ENCODE peak calls at places on chromosome 16, in four cellular contexts. One of them, this sample, is unnamed.

GRCh38 chr16:57184890-57185445 is 871 bp downstream of the PSME3IP1 start:
- DNase-seq in stimulated activated CD4-positive, alpha-beta T cell treated with anti-CD3 and anti-CD28 coated beads, Interleukin-2, amount 100 ng/mL, for 4 hours: no peak
- DNase-seq in K562: no peak
- DNase-seq in NCI-H1105: no peak
- DNase-seq in this sample: no peak

GRCh38 chr16:85422374-85423185 is 190.5 kb upstream of the GSE1 start:
- DNase-seq in stimulated activated CD4-positive, alpha-beta T cell treated with anti-CD3 and anti-CD28 coated beads, Interleukin-2, amount 100 ng/mL, for 4 hours: no peak
- DNase-seq in K562: peak; percentile 82
- DNase-seq in NCI-H1105: no peak
- DNase-seq in this sample: no peak

GRCh38 chr16:4360538-4361021 is 9.5 kb upstream of the PAM16 start:
- DNase-seq in stimulated activated CD4-positive, alpha-beta T cell treated with anti-CD3 and anti-CD28 coated beads, Interleukin-2, amount 100 ng/mL, for 4 hours: no peak
- DNase-seq in K562: peak; percentile 79
- DNase-seq in NCI-H1105: no peak
- DNase-seq in this sample: no peak

GRCh38 chr16:67233596-67233995 is 6.7 kb downstream of the TMEM208 start:
- DNase-seq in stimulated activated CD4-positive, alpha-beta T cell treated with anti-CD3 and anti-CD28 coated beads, Interleukin-2, amount 100 ng/mL, for 4 hours: no peak
- DNase-seq in K562: no peak
- DNase-seq in NCI-H1105: no peak
- DNase-seq in this sample: no peak

GRCh38 chr16:1770328-1771071 is 843 bp downstream of the NME3 start:
- DNase-seq in stimulated activated CD4-positive, alpha-beta T cell treated with anti-CD3 and anti-CD28 coated beads, Interleukin-2, amount 100 ng/mL, for 4 hours: no peak
- DNase-seq in K562: no peak
- DNase-seq in NCI-H1105: peak; percentile 55
- DNase-seq in this sample: peak; percentile 40

GRCh38 chr16:24850289-24850931 is 4.6 kb downstream of the SLC5A11 start:
- DNase-seq in stimulated activated CD4-positive, alpha-beta T cell treated with anti-CD3 and anti-CD28 coated beads, Interleukin-2, amount 100 ng/mL, for 4 hours: no peak
- DNase-seq in K562: no peak
- DNase-seq in NCI-H1105: no peak
- DNase-seq in this sample: no peak

GRCh38 chr16:3153077-3153368 is 18.2 kb downstream of the ZNF213 start:
- DNase-seq in stimulated activated CD4-positive, alpha-beta T cell treated with anti-CD3 and anti-CD28 coated beads, Interleukin-2, amount 100 ng/mL, for 4 hours: no peak
- DNase-seq in K562: no peak
- DNase-seq in NCI-H1105: no peak
- DNase-seq in this sample: no peak

GRCh38 chr16:70151391-70151790 is 22.2 kb upstream of the CLEC18C start:
- DNase-seq in stimulated activated CD4-positive, alpha-beta T cell treated with anti-CD3 and anti-CD28 coated beads, Interleukin-2, amount 100 ng/mL, for 4 hours: no peak
- DNase-seq in K562: peak; percentile 13
- DNase-seq in NCI-H1105: no peak
- DNase-seq in this sample: no peak

GRCh38 chr16:68396481-68396880 is 51.8 kb downstream of the SMPD3 start:
- DNase-seq in stimulated activated CD4-positive, alpha-beta T cell treated with anti-CD3 and anti-CD28 coated beads, Interleukin-2, amount 100 ng/mL, for 4 hours: peak; percentile 42
- DNase-seq in K562: no peak
- DNase-seq in NCI-H1105: no peak
- DNase-seq in this sample: peak; percentile 68

GRCh38 chr16:64251742-64252141 is 870.1 kb downstream of the CDH11 start:
- DNase-seq in stimulated activated CD4-positive, alpha-beta T cell treated with anti-CD3 and anti-CD28 coated beads, Interleukin-2, amount 100 ng/mL, for 4 hours: no peak
- DNase-seq in K562: no peak
- DNase-seq in NCI-H1105: no peak
- DNase-seq in this sample: no peak

GRCh38 chr16:53052519-53053501 is at the start of gene CHD9NB:
- DNase-seq in stimulated activated CD4-positive, alpha-beta T cell treated with anti-CD3 and anti-CD28 coated beads, Interleukin-2, amount 100 ng/mL, for 4 hours: no peak
- DNase-seq in K562: no peak
- DNase-seq in NCI-H1105: peak; percentile 11
- DNase-seq in this sample: no peak

GRCh38 chr16:28846933-28847273 is 755 bp upstream of the TUFM start:
- DNase-seq in stimulated activated CD4-positive, alpha-beta T cell treated with anti-CD3 and anti-CD28 coated beads, Interleukin-2, amount 100 ng/mL, for 4 hours: no peak
- DNase-seq in K562: no peak
- DNase-seq in NCI-H1105: no peak
- DNase-seq in this sample: no peak

GRCh38 chr16:86044881-86045600 is 146.1 kb downstream of the IRF8 start:
- DNase-seq in stimulated activated CD4-positive, alpha-beta T cell treated with anti-CD3 and anti-CD28 coated beads, Interleukin-2, amount 100 ng/mL, for 4 hours: peak; percentile 28
- DNase-seq in K562: peak; percentile 26
- DNase-seq in NCI-H1105: peak; percentile 76
- DNase-seq in this sample: peak; percentile 30

GRCh38 chr16:89145406-89146161 is 26.0 kb upstream of the CDH15 start:
- DNase-seq in stimulated activated CD4-positive, alpha-beta T cell treated with anti-CD3 and anti-CD28 coated beads, Interleukin-2, amount 100 ng/mL, for 4 hours: no peak
- DNase-seq in K562: no peak
- DNase-seq in NCI-H1105: no peak
- DNase-seq in this sample: no peak

GRCh38 chr16:23149267-23149992 is at the start of gene USP31:
- DNase-seq in stimulated activated CD4-positive, alpha-beta T cell treated with anti-CD3 and anti-CD28 coated beads, Interleukin-2, amount 100 ng/mL, for 4 hours: peak; percentile 85
- DNase-seq in K562: peak; percentile 89
- DNase-seq in NCI-H1105: peak; percentile 96
- DNase-seq in this sample: peak; percentile 85

GRCh38 chr16:86307518-86307903 is 202.8 kb upstream of the FOXF1 start:
- DNase-seq in stimulated activated CD4-positive, alpha-beta T cell treated with anti-CD3 and anti-CD28 coated beads, Interleukin-2, amount 100 ng/mL, for 4 hours: no peak
- DNase-seq in K562: no peak
- DNase-seq in NCI-H1105: no peak
- DNase-seq in this sample: no peak

GRCh38 chr16:84481051-84481735 is 23.3 kb downstream of the MEAK7 start:
- DNase-seq in stimulated activated CD4-positive, alpha-beta T cell treated with anti-CD3 and anti-CD28 coated beads, Interleukin-2, amount 100 ng/mL, for 4 hours: no peak
- DNase-seq in K562: no peak
- DNase-seq in NCI-H1105: no peak
- DNase-seq in this sample: no peak

GRCh38 chr16:57899771-57900661 is 70.9 kb downstream of the CNGB1 start:
- DNase-seq in stimulated activated CD4-positive, alpha-beta T cell treated with anti-CD3 and anti-CD28 coated beads, Interleukin-2, amount 100 ng/mL, for 4 hours: peak; percentile 56
- DNase-seq in K562: peak; percentile 83
- DNase-seq in NCI-H1105: peak; percentile 42
- DNase-seq in this sample: peak; percentile 73

GRCh38 chr16:7577588-7577987 is 244.9 kb downstream of the RBFOX1 start:
- DNase-seq in stimulated activated CD4-positive, alpha-beta T cell treated with anti-CD3 and anti-CD28 coated beads, Interleukin-2, amount 100 ng/mL, for 4 hours: no peak
- DNase-seq in K562: no peak
- DNase-seq in NCI-H1105: no peak
- DNase-seq in this sample: no peak

GRCh38 chr16:50308237-50308965 is 42.0 kb downstream of the ADCY7 start:
- DNase-seq in stimulated activated CD4-positive, alpha-beta T cell treated with anti-CD3 and anti-CD28 coated beads, Interleukin-2, amount 100 ng/mL, for 4 hours: no peak
- DNase-seq in K562: no peak
- DNase-seq in NCI-H1105: no peak
- DNase-seq in this sample: no peak

GRCh38 chr16:7983671-7984070 is 606.6 kb downstream of the TMEM114 start:
- DNase-seq in stimulated activated CD4-positive, alpha-beta T cell treated with anti-CD3 and anti-CD28 coated beads, Interleukin-2, amount 100 ng/mL, for 4 hours: no peak
- DNase-seq in K562: no peak
- DNase-seq in NCI-H1105: no peak
- DNase-seq in this sample: no peak

GRCh38 chr16:28149016-28149888 is 62.5 kb downstream of the XPO6 start:
- DNase-seq in stimulated activated CD4-positive, alpha-beta T cell treated with anti-CD3 and anti-CD28 coated beads, Interleukin-2, amount 100 ng/mL, for 4 hours: no peak
- DNase-seq in K562: no peak
- DNase-seq in NCI-H1105: no peak
- DNase-seq in this sample: peak; percentile 41

GRCh38 chr16:23847938-23848337 is 12.2 kb downstream of the PRKCB start:
- DNase-seq in stimulated activated CD4-positive, alpha-beta T cell treated with anti-CD3 and anti-CD28 coated beads, Interleukin-2, amount 100 ng/mL, for 4 hours: peak; percentile 63
- DNase-seq in K562: no peak
- DNase-seq in NCI-H1105: no peak
- DNase-seq in this sample: peak; percentile 68

GRCh38 chr16:49821614-49822282 is 34.2 kb downstream of the ZNF423 start:
- DNase-seq in stimulated activated CD4-positive, alpha-beta T cell treated with anti-CD3 and anti-CD28 coated beads, Interleukin-2, amount 100 ng/mL, for 4 hours: no peak
- DNase-seq in K562: no peak
- DNase-seq in NCI-H1105: no peak
- DNase-seq in this sample: no peak

This sample was measured in CD4-positive, alpha-beta memory T cell.